ENCODE peak calls at places on chromosomes 7 and 10, in ten cellular contexts. C is endodermal cell, G is AG04450, D is colonic mucosa, T is psoas muscle, Z is A549, B is tibial artery, U is foreskin fibroblast, M is heart right ventricle, R is kidney. I is an unnamed sample.
A peak's percentile ranks its signal among the peaks of the same experiment; 100 is the strongest.

GRCh38 chr7:157682064-157682945 is 345.5 kb downstream of the DNAJB6 start:
- DNase-seq in U (no peak), B (peak; percentile 50), C (peak; percentile 55), M (no peak), D (no peak), R (no peak), G (no peak), T (no peak), Z (no peak), I (no peak)

GRCh38 chr10:117246997-117247667 is 6.2 kb downstream of the SLC18A2 start:
- DNase-seq in R (no peak), B (no peak), U (peak; percentile 18), T (no peak), C (no peak), D (no peak), G (no peak), M (no peak), Z (no peak), I (no peak)

GRCh38 chr10:76336213-76336963 is 905.0 kb downstream of the LRMDA start:
- DNase-seq in M (peak; percentile 70), U (peak; percentile 68), T (no peak), R (no peak), B (no peak), G (no peak), D (peak; percentile 62), C (no peak), Z (no peak), I (no peak)

GRCh38 chr10:17128261-17128660 is 1.4 kb downstream of the CUBN start:
- DNase-seq in Z (no peak), T (no peak), B (no peak), D (no peak), M (no peak), U (no peak), G (no peak), C (no peak), R (no peak), I (no peak)

GRCh38 chr7:155517452-155517851 is 28.9 kb downstream of the CNPY1 start:
- DNase-seq in B (no peak), U (no peak), R (peak; percentile 38), Z (no peak), C (no peak), D (no peak), M (no peak), G (no peak), T (no peak), I (no peak)

GRCh38 chr10:49761201-49761788 is 828 bp downstream of the OGDHL start:
- DNase-seq in M (no peak), G (no peak), D (no peak), T (no peak), Z (no peak), C (peak; percentile 64), U (no peak), B (no peak), R (no peak), I (no peak)

GRCh38 chr10:33330543-33331019 is 3.9 kb downstream of the NRP1 start:
- DNase-seq in C (peak; percentile 92), Z (peak; percentile 60), T (peak; percentile 90), M (peak; percentile 92), U (peak; percentile 83), G (peak; percentile 80), D (peak; percentile 90), R (peak; percentile 88), B (peak; percentile 91), I (peak; percentile 77)

GRCh38 chr7:106866298-106867281 is 1.5 kb downstream of the PIK3CG start:
- DNase-seq in T (no peak), R (no peak), C (no peak), M (no peak), G (no peak), U (no peak), Z (no peak), B (no peak), D (no peak), I (no peak)

GRCh38 chr10:33122014-33122788 is 164.2 kb upstream of the ITGB1 start:
- DNase-seq in G (peak; percentile 89), U (peak; percentile 88), R (no peak), T (no peak), B (no peak), C (no peak), Z (no peak), M (no peak), D (no peak), I (no peak)

GRCh38 chr7:56250135-56250534 is 133.9 kb upstream of the NUPR2 start:
- DNase-seq in G (no peak), D (no peak), U (no peak), R (no peak), B (no peak), M (no peak), Z (no peak), C (no peak), T (no peak), I (no peak)

GRCh38 chr7:153440781-153441180 is 611.4 kb upstream of the DPP6 start:
- DNase-seq in Z (no peak), G (no peak), T (no peak), B (no peak), D (no peak), C (no peak), R (no peak), U (no peak), M (no peak), I (no peak)

GRCh38 chr7:134649231-134649775 is 2.6 kb downstream of the BPGM start:
- DNase-seq in M (no peak), D (no peak), R (no peak), U (no peak), B (no peak), T (no peak), C (no peak), G (no peak), Z (no peak), I (no peak)

GRCh38 chr7:18294408-18294807 is 201.1 kb upstream of the HDAC9 start:
- DNase-seq in G (no peak), D (no peak), U (no peak), C (no peak), R (no peak), Z (no peak), M (no peak), T (no peak), B (no peak), I (no peak)

GRCh38 chr7:87510430-87510875 is 35.0 kb upstream of the ABCB4 start:
- DNase-seq in M (no peak), U (no peak), R (no peak), Z (no peak), B (no peak), C (no peak), D (no peak), G (no peak), T (no peak), I (no peak)

GRCh38 chr7:94423865-94424264 is 29.2 kb downstream of the COL1A2 start:
- DNase-seq in U (peak; percentile 48), G (peak; percentile 42), D (no peak), M (no peak), R (no peak), B (no peak), Z (no peak), T (no peak), C (no peak), I (no peak)

DNA sequence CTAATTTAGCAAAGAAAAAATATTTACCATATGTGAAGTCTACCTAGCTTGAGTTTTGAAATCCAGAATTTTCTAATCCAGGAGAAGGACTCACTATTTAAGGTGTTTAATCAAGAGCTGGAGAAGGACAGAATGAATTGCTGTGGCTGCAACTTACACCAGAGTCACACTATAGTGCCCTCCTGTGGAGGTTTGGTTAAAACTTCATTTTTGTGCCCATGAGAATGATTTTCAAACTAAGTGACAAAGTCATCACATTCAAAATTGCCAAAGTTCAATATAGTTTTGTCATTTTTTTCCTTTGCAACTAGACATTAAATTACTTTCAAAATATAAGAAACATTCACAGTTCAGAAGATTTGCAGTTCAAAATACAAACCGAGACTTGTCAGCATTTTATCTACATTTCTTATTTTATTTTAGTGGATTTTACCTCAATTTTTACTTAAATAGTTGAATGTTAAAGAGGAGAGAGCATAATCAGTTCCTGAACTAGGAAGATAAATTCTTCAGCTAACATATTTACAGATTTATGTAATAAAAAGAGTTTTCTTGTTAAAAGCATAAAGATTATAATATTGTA is 70.7 kb downstream of the CABCOCO1 start:
- DNase-seq in G (peak; percentile 13), D (no peak), T (no peak), R (no peak), C (no peak), Z (no peak), B (no peak), U (peak; percentile 30), M (no peak), I (peak; percentile 12)
- TF ChIP-seq CTCF in G (peak; percentile 72), D (peak; percentile 44), T (peak; percentile 59), R (peak; percentile 34), C (peak; percentile 83), Z (peak; percentile 80), B (peak; percentile 52), U (peak; percentile 51), M (peak; percentile 63), I (peak; percentile 81)

GRCh38 chr10:19634163-19634562 is 182.1 kb upstream of the PLXDC2 start:
- DNase-seq in U (no peak), T (no peak), D (no peak), C (no peak), M (no peak), B (no peak), Z (no peak), R (no peak), G (no peak), I (no peak)

GRCh38 chr10:19628767-19629443 is 187.3 kb upstream of the PLXDC2 start:
- DNase-seq in T (no peak), G (no peak), D (no peak), U (no peak), Z (no peak), R (no peak), M (no peak), C (peak; percentile 61), B (no peak), I (no peak)

DNA sequence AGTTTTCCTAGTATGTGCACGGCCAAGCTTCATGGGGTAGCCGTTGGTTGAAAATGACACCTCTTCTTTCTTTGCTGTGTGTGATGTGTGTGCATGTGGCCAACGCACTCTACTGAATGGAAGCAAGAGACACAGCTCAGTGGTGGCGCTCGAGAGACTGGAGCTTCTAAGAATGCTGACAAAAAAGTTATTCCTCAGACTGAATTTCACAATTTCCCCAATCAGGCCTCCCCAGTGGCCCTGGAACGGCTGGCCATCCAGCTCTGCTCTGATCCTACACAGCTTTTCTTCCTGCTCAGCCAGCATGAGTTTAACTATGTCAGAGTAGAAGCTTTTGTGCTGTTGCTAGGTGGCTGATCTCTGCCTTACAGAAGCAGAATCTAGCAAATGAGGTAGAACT is 186.7 kb upstream of the PLXDC2 start:
- DNase-seq in R (peak; percentile 86), C (peak; percentile 63), U (no peak), T (peak; percentile 75), M (peak; percentile 70), G (no peak), B (peak; percentile 91), Z (no peak), D (peak; percentile 31), I (no peak)
- TF ChIP-seq CTCF in R (no peak), C (no peak), U (no peak), T (peak; percentile 8), M (peak; percentile 38), G (peak; percentile 32), B (peak; percentile 27), Z (no peak), D (no peak), I (no peak)

GRCh38 chr10:103918053-103918846 is at the start of gene STN1:
- DNase-seq in M (peak; percentile 97), U (peak; percentile 97), T (peak; percentile 99), R (peak; percentile 99), D (peak; percentile 97), Z (peak; percentile 94), C (peak; percentile 99), B (peak; percentile 99), G (peak; percentile 92), I (peak; percentile 92)
- TF ChIP-seq CTCF in M (peak; percentile 5), U (no peak), T (no peak), R (no peak), D (no peak), Z (no peak), C (peak; percentile 73), B (no peak), G (peak; percentile 11), I (peak; percentile 48)

GRCh38 chr10:90969947-90970673 is 49.2 kb upstream of the ANKRD1 start:
- DNase-seq in R (no peak), G (peak; percentile 18), B (no peak), Z (no peak), U (peak; percentile 82), M (no peak), T (no peak), D (no peak), C (no peak), I (no peak)
- TF ChIP-seq CTCF in R (no peak), G (no peak), B (peak; percentile 22), Z (no peak), U (no peak), M (peak; percentile 18), T (peak; percentile 57), D (no peak), C (peak; percentile 37), I (no peak)